ENCODE peak calls at places on chromosomes 16 and 17, in five cellular contexts. Q is stimulated activated CD8-positive, alpha-beta memory T cell treated with anti-CD3 and anti-CD28 coated beads, Interleukin-2, amount 100 ng/mL, for 1 hour; J is Jurkat, Clone E6-1; R is activated CD8-positive, alpha-beta memory T cell treated with anti-CD3 and anti-CD28 coated beads for 24 hours; H is foreskin keratinocyte. C is an unnamed sample.

GRCh38 chr17:30130121-30130520 is 13.5 kb downstream of the NSRP1 start:
- DNase-seq in Q (no peak), J (no peak), R (no peak), H (no peak), C (no peak)

GRCh38 chr17:14919049-14919545 is 346.0 kb downstream of the PMP22 start:
- DNase-seq in Q (no peak), J (no peak), R (no peak), H (no peak), C (no peak)

GRCh38 chr16:9463461-9463860 is 372.0 kb downstream of the HAPSTR1 start:
- DNase-seq in Q (no peak), J (no peak), R (no peak), H (no peak), C (no peak)

GRCh38 chr17:17822189-17822978 is 14.4 kb downstream of the SREBF1 start:
- DNase-seq in Q (no peak), J (no peak), R (no peak), H (no peak), C (no peak)

GRCh38 chr16:85104147-85104546 is 8.1 kb downstream of the CIBAR2 start:
- DNase-seq in Q (no peak), J (no peak), R (peak), H (no peak), C (no peak)

GRCh38 chr17:63821809-63822208 is 5.4 kb upstream of the PSMC5 start:
- DNase-seq in Q (no peak), J (no peak), R (no peak), H (no peak), C (no peak)

GRCh38 chr16:25034916-25035315 is 19.7 kb upstream of the ARHGAP17 start:
- DNase-seq in Q (no peak), J (no peak), R (no peak), H (no peak), C (no peak)

GRCh38 chr17:42760652-42761581 is at the start of gene RAMP2:
- DNase-seq in Q (no peak), J (no peak), R (peak), H (no peak), C (no peak)

GRCh38 chr16:10937068-10937859 is 5.0 kb downstream of the DEXI start:
- DNase-seq in Q (no peak), J (no peak), R (no peak), H (no peak), C (no peak)

GRCh38 chr16:4081577-4082021 is 34.6 kb downstream of the ADCY9 start:
- DNase-seq in Q (no peak), J (peak), R (peak), H (no peak), C (no peak)

GRCh38 chr17:27469256-27469655 is 13.0 kb downstream of the KSR1 start:
- DNase-seq in Q (no peak), J (no peak), R (no peak), H (no peak), C (no peak)

GRCh38 chr17:72118588-72119279 is 2.1 kb upstream of the SOX9 start:
- DNase-seq in Q (no peak), J (peak), R (no peak), H (peak), C (no peak)

GRCh38 chr16:6558133-6558532 is 774.5 kb upstream of the RBFOX1 start:
- DNase-seq in Q (no peak), J (no peak), R (no peak), H (no peak), C (no peak)

GRCh38 chr16:22222006-22222405 is 15.9 kb downstream of the EEF2K start:
- DNase-seq in Q (no peak), J (no peak), R (no peak), H (no peak), C (no peak)

GRCh38 chr17:45733781-45734180 is 50.3 kb upstream of the CRHR1 start:
- DNase-seq in Q (no peak), J (no peak), R (no peak), H (no peak), C (no peak)

GRCh38 chr16:47876494-47876893 is 279.3 kb downstream of the ABCC12 start:
- DNase-seq in Q (no peak), J (no peak), R (no peak), H (no peak), C (no peak)

GRCh38 chr16:83714286-83714685 is 93.5 kb upstream of the HSBP1 start:
- DNase-seq in Q (no peak), J (no peak), R (no peak), H (no peak), C (no peak)

GRCh38 chr16:75481475-75481874 is 13.8 kb downstream of the CHST6 start:
- DNase-seq in Q (no peak), J (no peak), R (no peak), H (no peak), C (no peak)

C was measured in SK-N-MC.